ENCODE peak calls at places on chromosome 6, in ten cellular contexts. Y is ureter; E is Daoy; R is NCI-H524; H is activated T-cell treated with anti-CD3 and anti-CD28 coated beads, Interleukin-2, amount 50 U/mL, for 4 hours; P is NCI-H2081; I is Peyer's patch; Q is AG04450; U is stimulated activated CD8-positive, alpha-beta memory T cell treated with anti-CD3 and anti-CD28 coated beads, Interleukin-15, amount 100 ng/mL, for 48 hours; J is NCI-H1105. M is an unnamed sample.

GRCh38 chr6:81215092-81215432 is 537.4 kb downstream of the TENT5A start:
- DNase-seq in Y (no peak), E (peak), R (no peak), H (no peak), P (no peak), I (no peak), Q (no peak), U (no peak), J (no peak), M (no peak)

GRCh38 chr6:97841763-97842162 is 558.7 kb upstream of the MMS22L start:
- DNase-seq in Y (no peak), E (peak), R (no peak), H (no peak), P (no peak), I (no peak), Q (no peak), U (no peak), J (no peak), M (peak)

GRCh38 chr6:168385858-168386735 is 54.9 kb upstream of the SMOC2 start:
- DNase-seq in Y (no peak), E (no peak), R (no peak), H (no peak), P (no peak), I (no peak), Q (no peak), U (no peak), J (no peak), M (no peak)

GRCh38 chr6:110999634-111000270 is 17.9 kb downstream of the RPF2 start:
- DNase-seq in Y (no peak), E (no peak), R (no peak), H (no peak), P (no peak), I (no peak), Q (no peak), U (no peak), J (peak), M (no peak)

GRCh38 chr6:54892831-54893230 is 46.3 kb downstream of the FAM83B start:
- DNase-seq in Y (no peak), E (peak), R (no peak), H (no peak), P (no peak), I (no peak), Q (peak), U (no peak), J (no peak), M (peak)

GRCh38 chr6:3734023-3734422 is 17.5 kb downstream of the PXDC1 start:
- DNase-seq in Y (no peak), E (no peak), R (no peak), H (no peak), P (no peak), I (no peak), Q (no peak), U (no peak), J (no peak), M (no peak)

GRCh38 chr6:148082721-148083120 is 259.9 kb upstream of the SASH1 start:
- DNase-seq in Y (no peak), E (no peak), R (peak), H (no peak), P (no peak), I (no peak), Q (no peak), U (no peak), J (no peak), M (no peak)

GRCh38 chr6:141259832-141260231 is 872.9 kb upstream of the GJE1 start:
- DNase-seq in Y (no peak), E (no peak), R (no peak), H (no peak), P (no peak), I (no peak), Q (no peak), U (no peak), J (no peak), M (no peak)

GRCh38 chr6:38725414-38726183 is 10.5 kb downstream of the DNAH8 start:
- DNase-seq in Y (no peak), E (peak), R (no peak), H (no peak), P (no peak), I (no peak), Q (no peak), U (no peak), J (no peak), M (no peak)

GRCh38 chr6:90495216-90495817 is 91.6 kb downstream of the MAP3K7 start:
- DNase-seq in Y (no peak), E (no peak), R (no peak), H (no peak), P (no peak), I (no peak), Q (no peak), U (no peak), J (no peak), M (no peak)